ENCODE peak calls at places on chromosomes 16 and 17, in eight cellular contexts. U is upper lobe of right lung, V is GM23338, O is A549, H is MCF 10A, Z is H9, I is GM12864, C is Calu3. F is an unnamed sample.

GRCh38 chr16:56300901-56301351 is 109.6 kb downstream of the GNAO1 start:
- DNase-seq in U (no peak), V (no peak), O (no peak), H (no peak), Z (no peak), I (no peak), C (no peak), F (no peak)

GRCh38 chr16:85460983-85461813 is 151.9 kb upstream of the GSE1 start:
- DNase-seq in U (no peak), V (no peak), O (peak; percentile 52), H (peak; percentile 54), Z (no peak), I (no peak), C (no peak), F (no peak)

GRCh38 chr17:76500745-76501017 is 542 bp downstream of the RHBDF2 start:
- DNase-seq in U (no peak), V (no peak), O (no peak), H (peak; percentile 28), Z (no peak), I (no peak), C (no peak), F (no peak)

GRCh38 chr17:50279181-50279526 is 4.9 kb downstream of the TMEM92 start:
- DNase-seq in U (no peak), V (no peak), O (no peak), H (peak; percentile 76), Z (no peak), I (no peak), C (peak; percentile 74), F (no peak)

GRCh38 chr17:18027280-18027679 is 11.7 kb downstream of the ATPAF2 start:
- DNase-seq in U (no peak), V (no peak), O (no peak), H (peak; percentile 43), Z (no peak), I (no peak), C (no peak), F (no peak)

GRCh38 chr17:9669551-9670008 is 24.3 kb downstream of the USP43 start:
- DNase-seq in U (peak; percentile 66), V (no peak), O (no peak), H (peak; percentile 6), Z (no peak), I (no peak), C (no peak), F (no peak)

GRCh38 chr17:7881655-7882054 is 6.9 kb upstream of the CHD3 start:
- DNase-seq in U (no peak), V (no peak), O (no peak), H (no peak), Z (peak; percentile 20), I (no peak), C (no peak), F (no peak)

GRCh38 chr17:31854672-31855071 is 4.4 kb downstream of the COPRS start:
- DNase-seq in U (no peak), V (no peak), O (no peak), H (no peak), Z (no peak), I (no peak), C (no peak), F (no peak)

GRCh38 chr17:80254396-80255241 is 6.0 kb upstream of the RNF213 start:
- DNase-seq in U (no peak), V (no peak), O (peak; percentile 97), H (peak; percentile 92), Z (peak; percentile 32), I (peak; percentile 80), C (peak; percentile 67), F (peak; percentile 54)

GRCh38 chr16:72983241-72983640 is 64.7 kb downstream of the ZFHX3 start:
- DNase-seq in U (no peak), V (no peak), O (no peak), H (no peak), Z (no peak), I (no peak), C (no peak), F (no peak)

GRCh38 chr16:75385507-75386152 is 47.7 kb downstream of the CFDP1 start:
- DNase-seq in U (no peak), V (peak; percentile 79), O (peak; percentile 21), H (peak; percentile 85), Z (no peak), I (peak; percentile 55), C (no peak), F (peak; percentile 16)

GRCh38 chr17:42421479-42422332 is 1.4 kb downstream of the CAVIN1 start:
- DNase-seq in U (peak; percentile 75), V (peak; percentile 55), O (no peak), H (peak; percentile 57), Z (peak; percentile 57), I (no peak), C (no peak), F (no peak)

GRCh38 chr16:58099097-58099955 is 29.9 kb downstream of the CFAP20 start:
- DNase-seq in U (peak; percentile 50), V (no peak), O (no peak), H (no peak), Z (no peak), I (no peak), C (no peak), F (no peak)

GRCh38 chr17:27538156-27538955 is 82.1 kb downstream of the KSR1 start:
- DNase-seq in U (peak; percentile 42), V (no peak), O (no peak), H (no peak), Z (no peak), I (no peak), C (no peak), F (no peak)
- TF ChIP-seq CTCF in U (no peak), V (no peak), O (no peak), H (no peak), Z (no peak), I (no peak), C (no peak), F (no peak)

GRCh38 chr17:81828656-81829055 is 4.4 kb downstream of the MCRIP1 start:
- DNase-seq in U (no peak), V (no peak), O (no peak), H (no peak), Z (no peak), I (no peak), C (no peak), F (no peak)

GRCh38 chr17:81824595-81824994 is 8.5 kb downstream of the MCRIP1 start:
- DNase-seq in U (no peak), V (no peak), O (no peak), H (no peak), Z (no peak), I (no peak), C (no peak), F (no peak)

GRCh38 chr17:81823800-81824550 is 9.1 kb downstream of the MCRIP1 start:
- DNase-seq in U (no peak), V (no peak), O (no peak), H (no peak), Z (no peak), I (no peak), C (no peak), F (no peak)

GRCh38 chr17:81822996-81823799 is 9.9 kb downstream of the MCRIP1 start:
- DNase-seq in U (no peak), V (no peak), O (no peak), H (no peak), Z (no peak), I (no peak), C (no peak), F (no peak)

GRCh38 chr17:81825841-81826471 is 7.1 kb downstream of the MCRIP1 start:
- DNase-seq in U (no peak), V (peak; percentile 69), O (no peak), H (no peak), Z (peak; percentile 67), I (no peak), C (no peak), F (no peak)
- TF ChIP-seq CTCF in U (no peak), V (peak; percentile 49), O (peak; percentile 13), H (no peak), Z (peak; percentile 44), I (peak; percentile 6), C (no peak), F (peak; percentile 15)

GRCh38 chr17:36864827-36865320 is 72.4 kb upstream of the LHX1 start:
- DNase-seq in U (no peak), V (no peak), O (no peak), H (no peak), Z (no peak), I (no peak), C (no peak), F (no peak)

GRCh38 chr17:36869441-36869840 is 67.8 kb upstream of the LHX1 start:
- DNase-seq in U (no peak), V (no peak), O (no peak), H (no peak), Z (no peak), I (no peak), C (no peak), F (no peak)

GRCh38 chr17:36870618-36871002 is 66.7 kb upstream of the LHX1 start:
- DNase-seq in U (no peak), V (peak; percentile 36), O (no peak), H (no peak), Z (peak; percentile 58), I (no peak), C (no peak), F (no peak)

GRCh38 chr17:36867716-36868115 is 69.6 kb upstream of the LHX1 start:
- DNase-seq in U (no peak), V (no peak), O (no peak), H (no peak), Z (no peak), I (no peak), C (no peak), F (no peak)

DNA sequence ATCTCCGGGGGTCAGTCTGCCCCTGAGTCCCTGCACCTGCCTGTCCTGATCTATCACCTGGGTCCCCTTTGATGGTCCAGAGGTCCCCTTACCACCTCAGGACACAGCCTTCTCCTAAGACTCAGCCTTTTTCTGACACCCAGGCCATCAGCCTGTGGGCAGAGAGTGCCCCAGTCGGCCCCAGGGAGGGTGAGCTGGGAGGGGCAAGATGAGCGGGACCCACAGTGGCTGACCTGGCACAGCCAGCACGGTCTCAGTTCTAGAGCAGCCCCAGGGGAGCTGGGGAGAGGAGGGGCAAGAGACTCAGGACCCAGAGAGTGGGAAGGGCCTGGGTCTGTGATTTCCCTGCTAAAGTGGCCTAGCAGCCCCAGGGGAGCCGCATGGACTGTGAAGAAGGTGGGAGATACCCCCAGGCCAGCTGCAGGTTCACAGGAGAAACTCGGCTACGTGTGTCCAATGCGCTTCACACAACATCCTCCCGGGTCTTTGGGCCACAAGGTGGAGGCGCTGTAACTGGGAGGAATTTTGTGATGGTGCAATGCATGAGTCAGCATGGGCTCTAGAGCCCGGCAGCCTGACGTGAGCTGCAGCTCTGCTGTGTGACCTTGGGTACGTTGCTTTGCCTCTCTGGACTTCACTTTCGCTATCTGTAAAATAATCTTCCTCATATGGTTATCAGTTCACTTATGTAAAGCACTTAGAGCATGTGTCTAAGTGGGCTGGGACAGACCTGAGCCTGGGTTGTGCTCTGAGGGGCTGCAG is 67.2 kb upstream of the LHX1 start:
- DNase-seq in U (no peak), V (peak; percentile 64), O (peak; percentile 73), H (peak; percentile 88), Z (peak; percentile 71), I (no peak), C (peak; percentile 50), F (no peak)
- TF ChIP-seq CTCF in U (no peak), V (peak; percentile 44), O (peak; percentile 25), H (peak; percentile 8), Z (no peak), I (no peak), C (no peak), F (no peak)

DNA sequence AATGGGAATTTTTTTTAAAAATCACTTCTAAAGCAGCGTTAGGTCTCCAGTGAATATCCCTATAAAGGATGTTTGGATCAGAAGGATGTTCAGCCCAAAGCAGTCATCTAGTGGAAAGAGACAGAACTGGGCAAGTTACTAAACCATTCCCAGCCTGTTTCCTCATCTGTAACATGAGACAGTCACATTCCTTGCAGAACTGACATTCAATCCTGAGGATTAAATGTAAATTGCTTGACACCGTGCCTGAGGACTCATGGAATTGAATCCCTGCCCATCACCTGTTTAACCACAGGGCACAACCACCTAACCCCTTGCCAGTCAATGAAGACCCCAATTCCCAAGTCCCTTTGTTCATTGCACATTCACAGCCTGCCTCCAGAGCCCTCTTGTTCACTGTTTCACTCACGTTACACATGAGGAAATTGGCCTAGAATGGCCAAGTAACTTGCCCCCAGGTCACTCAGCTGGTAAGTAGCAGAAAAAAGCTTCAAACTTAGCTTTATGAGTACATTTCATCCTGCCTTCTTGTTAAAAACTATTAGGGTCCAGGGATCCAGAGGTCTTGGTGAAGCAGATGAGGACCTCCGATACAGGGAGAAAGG is 1.4 kb downstream of the CMTM2 start:
- DNase-seq in U (no peak), V (peak; percentile 65), O (no peak), H (peak; percentile 85), Z (no peak), I (no peak), C (no peak), F (no peak)
- TF ChIP-seq CTCF in U (no peak), V (no peak), O (no peak), H (no peak), Z (no peak), I (no peak), C (no peak), F (no peak)